ENCODE peak calls at places on chromosomes 7 and 10, in four cellular contexts. Q, Z, N and P are unnamed samples.

GRCh38 chr10:36802523-36803153 is 322.8 kb upstream of the ANKRD30A start:
- DNase-seq in N (no peak), Z (no peak), Q (no peak), P (no peak)

GRCh38 chr10:102616071-102616770 is 28.1 kb upstream of the TRIM8 start:
- DNase-seq in Q (no peak), Z (no peak), N (no peak), P (no peak)

GRCh38 chr7:153934629-153935028 is 117.6 kb upstream of the DPP6 start:
- DNase-seq in N (no peak), Z (no peak), Q (no peak), P (no peak)

GRCh38 chr10:112435013-112435619 is 11.6 kb downstream of the ZDHHC6 start:
- DNase-seq in Q (no peak), Z (no peak), N (peak), P (peak)

GRCh38 chr7:112266595-112267270 is 60.2 kb downstream of the ZNF277 start:
- DNase-seq in Z (no peak), Q (no peak), N (no peak), P (no peak)

GRCh38 chr10:70130878-70131559 is 1.6 kb downstream of the AIFM2 start:
- DNase-seq in Z (no peak), Q (no peak), N (peak), P (no peak)

GRCh38 chr7:37128644-37129043 is 320.0 kb downstream of the ELMO1 start:
- DNase-seq in N (no peak), Z (no peak), Q (no peak), P (no peak)

GRCh38 chr7:81469299-81470083 is 300.4 kb downstream of the HGF start:
- DNase-seq in N (no peak), Z (no peak), Q (no peak), P (no peak)

GRCh38 chr7:69967152-69967591 is 368.9 kb downstream of the AUTS2 start:
- DNase-seq in N (no peak), Q (no peak), Z (no peak), P (no peak)

GRCh38 chr10:128897414-128897928 is 569.6 kb upstream of the MGMT start:
- DNase-seq in Q (no peak), Z (no peak), N (no peak), P (no peak)

GRCh38 chr10:132939957-132940790 is 2.2 kb downstream of the CFAP46 start:
- DNase-seq in N (no peak), Z (peak), Q (peak), P (no peak)

GRCh38 chr7:113796557-113796956 is 122.3 kb downstream of the PPP1R3A start:
- DNase-seq in Z (no peak), N (no peak), Q (no peak), P (no peak)

GRCh38 chr10:21208666-21209316 is 311.7 kb upstream of the NEBL start:
- DNase-seq in N (no peak), Q (no peak), Z (peak), P (no peak)

GRCh38 chr7:155593455-155594162 is 47.2 kb upstream of the CNPY1 start:
- DNase-seq in Q (no peak), Z (no peak), N (no peak), P (no peak)

GRCh38 chr7:7686806-7687205 is 31.6 kb downstream of the RPA3 start:
- DNase-seq in Q (no peak), Z (no peak), N (peak), P (no peak)

GRCh38 chr7:112649560-112649959 is 140.6 kb downstream of the TMEM168 start:
- DNase-seq in Z (no peak), N (no peak), Q (no peak), P (no peak)

GRCh38 chr7:64874562-64875250 is 28.4 kb upstream of the ZNF273 start:
- DNase-seq in Z (no peak), N (no peak), Q (peak), P (no peak)

GRCh38 chr10:50152792-50153272 is 85.1 kb downstream of the WASHC2A start:
- DNase-seq in N (no peak), Z (peak), Q (peak), P (no peak)

GRCh38 chr10:3197354-3198003 is 24.9 kb upstream of the PITRM1 start:
- DNase-seq in Q (peak), Z (peak), N (peak), P (peak)

GRCh38 chr7:28700790-28701203 is 257.3 kb downstream of the TRIL start:
- DNase-seq in Q (no peak), Z (no peak), N (no peak), P (no peak)

GRCh38 chr7:1413936-1414639 is 45.2 kb downstream of the MICALL2 start:
- DNase-seq in N (no peak), Z (no peak), Q (no peak), P (no peak)

GRCh38 chr7:121530251-121531174 is 134.4 kb upstream of the FAM3C start:
- DNase-seq in Q (no peak), Z (no peak), N (no peak), P (peak)

GRCh38 chr7:47600199-47601118 is 18.5 kb upstream of the TNS3 start:
- DNase-seq in Z (no peak), N (no peak), Q (no peak), P (no peak)

GRCh38 chr7:149460493-149461330 is at the start of gene ZNF777:
- DNase-seq in N (peak), Z (no peak), Q (peak), P (peak)

GRCh38 chr7:70042533-70042932 is 444.3 kb downstream of the AUTS2 start:
- DNase-seq in Z (no peak), Q (no peak), N (no peak), P (no peak)

GRCh38 chr7:82665966-82666507 is 222.5 kb upstream of the CACNA2D1 start:
- DNase-seq in N (no peak), Z (no peak), Q (no peak), P (no peak)

GRCh38 chr10:72122221-72122620 is 33.9 kb upstream of the SPOCK2 start:
- DNase-seq in Q (no peak), Z (no peak), N (no peak), P (no peak)

GRCh38 chr7:7956531-7957221 is 11.9 kb upstream of the GLCCI1 start:
- DNase-seq in Q (no peak), Z (no peak), N (no peak), P (no peak)

GRCh38 chr10:91879514-91880170 is 29.6 kb downstream of the FGFBP3 start:
- DNase-seq in Z (no peak), N (no peak), Q (no peak), P (no peak)

GRCh38 chr10:43823237-43823605 is 174.5 kb upstream of the ZNF32 start:
- DNase-seq in Q (no peak), N (no peak), Z (no peak), P (no peak)

GRCh38 chr10:77919713-77920108 is 6.8 kb downstream of the DLG5 start:
- DNase-seq in Z (peak), N (peak), Q (no peak), P (no peak)

GRCh38 chr7:79340212-79340611 is 113.3 kb downstream of the MAGI2 start:
- DNase-seq in N (no peak), Q (no peak), Z (no peak), P (no peak)

GRCh38 chr10:71270301-71270777 is 48.7 kb upstream of the SLC29A3 start:
- DNase-seq in Z (peak), Q (peak), N (peak), P (peak)

GRCh38 chr10:8042864-8043568 is 11.5 kb upstream of the GATA3 start:
- DNase-seq in N (no peak), Z (no peak), Q (peak), P (no peak)
- H2AFZ ChIP-seq in N (no peak), Z (no peak), Q (no peak), P (no peak)

GRCh38 chr10:26214538-26215461 is 1.8 kb upstream of the GAD2 start:
- DNase-seq in Z (no peak), Q (peak), N (no peak), P (no peak)
- TF ChIP-seq MAX in Z (no peak), Q (no peak), N (no peak), P (no peak)

DNA sequence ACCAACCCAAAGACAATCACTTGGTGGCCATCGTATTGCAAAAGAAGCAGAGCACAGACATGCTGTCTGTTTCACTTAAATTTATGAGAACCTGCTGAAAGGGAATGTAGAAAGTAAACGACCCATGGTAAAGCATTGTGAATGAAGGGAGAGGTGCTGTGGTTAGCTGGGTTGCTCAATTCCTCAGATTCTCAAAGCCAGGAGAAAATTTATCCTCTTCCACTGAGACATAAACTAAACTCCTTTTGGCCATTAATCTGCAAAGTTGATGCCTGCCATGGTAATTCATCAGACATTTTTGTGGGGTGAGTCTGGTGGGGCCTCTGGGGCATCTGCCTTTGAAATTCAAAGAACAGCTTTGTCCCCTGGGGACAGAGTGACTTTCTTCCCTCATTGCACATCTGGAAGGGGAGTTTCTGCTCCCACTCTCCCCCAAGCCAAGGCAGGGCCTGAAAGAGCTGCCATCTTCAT is 951.0 kb downstream of the LRMDA start:
- DNase-seq in Z (no peak), Q (no peak), N (no peak), P (no peak)
- H2AFZ ChIP-seq in Z (no peak), Q (peak), N (no peak), P (no peak)

DNA sequence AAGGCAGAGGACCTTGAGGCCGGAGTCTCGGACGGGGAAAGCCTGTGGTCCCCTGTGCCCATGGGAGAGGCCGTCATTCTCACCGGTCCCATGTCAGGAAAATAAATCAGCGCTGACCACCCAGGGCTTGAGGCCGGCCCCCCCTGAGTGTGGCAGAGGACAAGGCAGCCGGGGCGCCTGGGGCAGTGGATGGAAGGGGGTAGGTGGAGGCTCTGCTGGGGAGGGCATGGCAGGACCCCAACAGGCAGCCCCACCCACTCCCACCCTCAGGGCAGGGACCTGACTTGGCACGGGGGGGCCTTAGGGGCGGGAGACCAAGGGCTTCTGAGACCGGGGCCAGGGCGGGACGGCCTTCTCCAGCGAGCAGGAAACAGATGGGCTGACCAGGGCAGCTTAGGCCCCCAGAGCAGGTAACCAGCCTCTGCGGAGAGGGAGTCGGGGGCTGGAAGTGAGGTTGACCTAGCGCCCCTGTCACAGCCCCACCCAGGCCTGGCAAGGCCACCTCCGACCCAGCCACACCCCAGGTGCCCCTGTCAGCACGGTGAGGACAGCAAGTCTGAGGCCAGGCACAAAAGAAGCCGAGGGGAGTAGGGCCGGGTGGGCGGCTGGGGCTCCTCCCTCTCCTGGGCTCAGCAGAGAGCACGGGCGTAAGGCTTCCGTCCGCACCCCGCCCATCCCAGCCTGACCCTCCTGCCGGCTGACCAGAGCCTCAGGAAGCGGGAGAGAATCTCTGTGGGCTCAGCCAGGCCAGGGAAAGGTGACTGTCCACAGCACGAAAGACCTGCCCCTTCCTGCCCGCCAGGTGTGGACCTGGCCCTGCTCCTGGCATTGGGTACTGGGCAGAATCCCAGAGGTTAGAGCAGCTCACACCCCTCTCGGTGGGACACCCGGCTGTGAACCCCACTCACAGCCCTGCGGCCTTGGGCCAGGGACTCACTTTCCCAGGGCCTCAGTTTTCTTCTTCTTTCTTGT is 87.4 kb downstream of the FOXL3 start:
- DNase-seq in N (no peak), Z (no peak), Q (no peak), P (no peak)
- TF ChIP-seq MAX in N (no peak), Z (no peak), Q (no peak), P (no peak)

DNA sequence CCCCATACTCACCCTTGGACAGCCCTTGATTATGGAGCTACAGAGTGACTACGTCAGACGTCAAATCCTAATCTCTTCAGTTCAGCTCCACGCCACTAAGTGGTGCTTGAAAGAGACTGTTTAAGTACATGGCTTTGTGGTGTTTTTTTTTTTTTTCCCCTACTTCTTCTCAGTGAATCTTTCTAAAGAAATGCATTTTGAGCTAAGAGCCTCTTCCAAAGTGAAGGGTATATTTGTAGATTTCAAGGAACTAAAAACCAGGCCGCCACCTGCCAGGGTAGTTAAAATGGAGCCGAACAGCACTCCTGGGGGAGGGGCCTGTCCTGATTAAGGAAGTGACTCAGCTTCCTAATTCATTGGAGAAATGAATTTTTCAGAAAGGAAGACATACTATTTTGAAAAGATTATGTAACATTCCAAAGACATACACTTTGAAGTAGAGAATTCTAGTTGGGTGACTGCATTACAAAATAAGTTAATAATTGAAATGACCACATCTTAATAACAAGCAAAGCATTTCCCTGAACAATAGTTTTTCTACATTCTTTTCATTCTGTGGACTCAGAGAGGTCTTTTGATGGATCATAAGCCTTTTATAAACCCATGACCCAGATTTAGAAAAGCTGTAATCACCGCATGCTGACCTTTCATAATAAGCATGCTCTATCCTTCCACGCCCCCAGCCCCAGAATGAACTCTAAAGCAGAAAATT is 20.6 kb upstream of the VPS41 start:
- DNase-seq in Q (no peak), Z (peak), N (no peak), P (no peak)
- H2AFZ ChIP-seq in Q (no peak), Z (peak), N (no peak), P (peak)

GRCh38 chr10:125925244-125925834 is 29.0 kb downstream of the FANK1 start:
- DNase-seq in N (no peak), Z (no peak), Q (no peak), P (no peak)
- TF ChIP-seq MAX in N (no peak), Z (no peak), Q (no peak), P (no peak)

GRCh38 chr7:105854516-105854915 is 21.9 kb downstream of the ATXN7L1 start:
- DNase-seq in N (no peak), Z (no peak), Q (no peak), P (no peak)
- H2AFZ ChIP-seq in N (no peak), Z (no peak), Q (no peak), P (no peak)

GRCh38 chr10:63713191-63714144 is 192.3 kb downstream of the REEP3 start:
- DNase-seq in N (peak), Q (peak), Z (no peak), P (no peak)

GRCh38 chr10:63710703-63711102 is 189.5 kb downstream of the REEP3 start:
- DNase-seq in Q (no peak), Z (no peak), N (no peak), P (no peak)

GRCh38 chr10:63711361-63711760 is 190.2 kb downstream of the REEP3 start:
- DNase-seq in N (no peak), Q (no peak), Z (no peak), P (no peak)

GRCh38 chr10:63712717-63713115 is 191.5 kb downstream of the REEP3 start:
- DNase-seq in Q (no peak), N (no peak), Z (no peak), P (no peak)

DNA sequence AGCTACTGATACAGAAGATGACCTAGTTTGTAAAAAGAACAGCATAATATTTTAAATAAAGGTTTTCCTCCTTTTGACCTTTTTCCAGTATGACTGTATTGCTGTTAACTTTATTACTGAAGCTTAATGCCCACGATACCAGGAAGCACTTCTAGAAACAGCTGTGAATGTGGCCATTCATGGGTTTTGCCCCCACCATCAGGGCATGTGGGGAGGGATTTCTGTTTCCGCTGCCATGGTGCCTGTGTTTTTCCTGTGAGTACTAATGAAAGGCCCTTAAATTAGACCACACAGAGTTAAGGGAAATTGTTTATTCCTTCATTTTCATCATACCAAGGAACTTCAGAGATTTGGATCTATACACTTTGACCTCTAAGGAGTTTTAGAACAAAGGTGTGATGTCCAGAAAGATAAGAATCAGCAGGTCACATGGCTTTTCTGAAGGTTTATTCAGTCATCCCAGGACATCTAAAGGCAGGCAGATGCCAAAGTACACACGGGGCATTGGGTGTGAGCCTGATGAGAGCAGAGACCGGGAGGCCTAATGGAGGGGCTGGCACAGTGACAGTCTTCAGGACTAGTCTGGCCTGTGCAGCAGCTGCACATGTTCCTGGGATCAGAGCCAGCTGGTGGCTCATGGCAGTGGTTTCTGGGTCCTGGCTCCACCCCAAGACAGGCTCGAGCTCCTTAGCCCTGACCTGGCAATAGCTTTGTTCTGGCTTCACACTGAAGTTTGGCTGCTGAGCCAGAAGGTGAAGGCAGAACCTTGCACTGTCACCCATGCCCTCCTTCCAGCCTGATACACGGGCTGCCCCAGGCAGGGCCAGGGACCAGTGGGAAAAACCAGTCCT is 190.9 kb downstream of the REEP3 start:
- DNase-seq in N (peak), Q (no peak), Z (no peak), P (peak)
- TF ChIP-seq MAX in N (peak), Q (peak), Z (no peak), P (peak)

GRCh38 chr7:128937271-128937646 is 468 bp upstream of the IRF5 start:
- DNase-seq in Q (no peak), Z (no peak), N (no peak), P (no peak)
- H2AFZ ChIP-seq in Q (no peak), Z (no peak), N (no peak), P (no peak)

DNA sequence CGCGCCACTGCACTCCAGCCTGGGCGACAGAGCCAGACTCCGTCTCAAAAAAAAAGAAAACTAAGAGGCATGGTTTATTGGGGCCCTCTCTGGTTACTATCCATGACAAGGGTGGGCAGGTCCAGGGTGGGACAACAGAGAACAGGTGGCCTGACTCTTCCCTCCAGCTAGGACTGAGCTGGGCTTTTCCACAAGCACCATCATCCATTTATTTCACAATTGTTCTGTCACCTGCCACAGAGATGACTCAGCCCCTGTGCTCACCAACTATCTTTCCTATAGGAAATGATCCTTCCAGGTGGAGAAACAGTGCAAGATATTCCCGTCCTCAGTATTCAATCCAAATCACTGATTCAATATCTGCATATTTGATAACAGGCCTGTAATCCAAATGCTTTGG is 44.9 kb upstream of the MYL10 start:
- DNase-seq in N (no peak), Z (no peak), Q (no peak), P (no peak)
- TF ChIP-seq MAX in N (no peak), Z (no peak), Q (no peak), P (no peak)